ENCODE peak calls at places on chromosomes 12 and 14, in four cellular contexts. W is SK-N-SH, U is NCI-H2081, V is A172. A is an unnamed sample.

GRCh38 chr12:22624573-22624907 is 431 bp upstream of the ETNK1 start:
- DNase-seq in U (no peak), W (no peak), V (no peak), A (no peak)

GRCh38 chr14:37329189-37330001 is 131.7 kb downstream of the MIPOL1 start:
- DNase-seq in V (no peak), W (no peak), U (no peak), A (no peak)

GRCh38 chr12:63913929-63914328 is 69.4 kb downstream of the SRGAP1 start:
- DNase-seq in U (no peak), W (no peak), V (no peak), A (no peak)

GRCh38 chr12:51740536-51740935 is 108.0 kb downstream of the FIGNL2 start:
- DNase-seq in V (no peak), W (no peak), U (no peak), A (no peak)

GRCh38 chr12:55642275-55643068 is 5.8 kb downstream of the OR10P1 start:
- DNase-seq in W (no peak), V (no peak), U (no peak), A (no peak)

GRCh38 chr14:38210168-38210567 is 2.5 kb downstream of the SSTR1 start:
- DNase-seq in U (no peak), W (no peak), V (no peak), A (no peak)

GRCh38 chr14:55077691-55078151 is 26.3 kb downstream of the MAPK1IP1L start:
- DNase-seq in W (no peak), V (no peak), U (no peak), A (no peak)

GRCh38 chr14:35254736-35255135 is 37.4 kb upstream of the PSMA6 start:
- DNase-seq in U (no peak), W (no peak), V (no peak), A (no peak)

GRCh38 chr12:6465467-6466183 is 4.9 kb downstream of the VAMP1 start:
- DNase-seq in V (peak), W (peak), U (peak), A (peak)

GRCh38 chr14:73283592-73284379 is 46.5 kb downstream of the PAPLN start:
- DNase-seq in U (no peak), V (peak), W (no peak), A (no peak)

GRCh38 chr12:114904254-114905003 is 220.5 kb upstream of the TBX3 start:
- DNase-seq in W (no peak), U (no peak), V (peak), A (no peak)

GRCh38 chr14:99736600-99737371 is 52.7 kb downstream of the CYP46A1 start:
- DNase-seq in U (no peak), V (no peak), W (no peak), A (no peak)

GRCh38 chr12:77578471-77579262 is 252.0 kb upstream of the NAV3 start:
- DNase-seq in W (no peak), U (no peak), V (no peak), A (no peak)

GRCh38 chr14:62103497-62103896 is 341.3 kb downstream of the SNAPC1 start:
- DNase-seq in V (no peak), W (no peak), U (no peak), A (no peak)

GRCh38 chr14:64598404-64598803 is 48.6 kb downstream of the PPP1R36 start:
- DNase-seq in W (no peak), U (no peak), V (no peak), A (no peak)

GRCh38 chr14:68718033-68718725 is 74.7 kb downstream of the ZFP36L1 start:
- DNase-seq in W (no peak), U (no peak), V (no peak), A (no peak)

GRCh38 chr14:105123981-105124836 is 44.4 kb downstream of the JAG2 start:
- DNase-seq in V (no peak), U (no peak), W (no peak), A (no peak)

GRCh38 chr14:21063479-21063878 is 5.9 kb downstream of the RNASE8 start:
- DNase-seq in U (no peak), V (peak), W (no peak), A (no peak)

GRCh38 chr14:93965287-93965821 is 11.0 kb downstream of the ASB2 start:
- DNase-seq in V (peak), U (no peak), W (no peak), A (no peak)

GRCh38 chr12:116592731-116593130 is 33.5 kb downstream of the MAP1LC3B2 start:
- DNase-seq in U (no peak), V (no peak), W (no peak), A (no peak)

GRCh38 chr12:1499351-1499750 is 95.0 kb downstream of the FBXL14 start:
- DNase-seq in V (no peak), U (no peak), W (no peak), A (no peak)

GRCh38 chr12:30088259-30088995 is 304.7 kb upstream of the TMTC1 start:
- DNase-seq in W (no peak), U (no peak), V (peak), A (no peak)

GRCh38 chr12:45674583-45674982 is 54.9 kb upstream of the ARID2 start:
- DNase-seq in U (no peak), W (no peak), V (peak), A (no peak)

GRCh38 chr12:91139981-91140659 is 28.8 kb upstream of the LUM start:
- DNase-seq in W (no peak), V (peak), U (no peak), A (no peak)

GRCh38 chr12:49274396-49275069 is 9.7 kb downstream of the TUBA1C start:
- DNase-seq in U (no peak), W (no peak), V (no peak), A (no peak)

GRCh38 chr14:85601246-85601645 is 71.3 kb downstream of the FLRT2 start:
- DNase-seq in W (no peak), V (no peak), U (peak), A (peak)

GRCh38 chr14:55129428-55130193 is 559 bp downstream of the LGALS3 start:
- DNase-seq in W (peak), U (no peak), V (peak), A (peak)

GRCh38 chr12:30999723-31000122 is 73.2 kb downstream of the TSPAN11 start:
- DNase-seq in W (no peak), U (no peak), V (no peak), A (no peak)

GRCh38 chr12:68805592-68806120 is 2.3 kb upstream of the MDM2 start:
- DNase-seq in W (no peak), V (no peak), U (no peak), A (no peak)

GRCh38 chr12:119642986-119643385 is 24.9 kb upstream of the PRKAB1 start:
- DNase-seq in U (no peak), W (no peak), V (no peak), A (peak)